ENCODE peak calls at places on chromosomes 5 and 9, in seven cellular contexts. Y is cardiac muscle cell; F is neural progenitor cell; I is CD8-positive, alpha-beta T cell; E is body of pancreas; X is epithelial cell of esophagus; Q is lung. U is an unnamed sample.

GRCh38 chr5:83802686-83803085 is 82.0 kb upstream of the HAPLN1 start:
- DNase-seq in E (no peak), F (no peak), Y (peak; percentile 17), Q (no peak), I (no peak), X (no peak), U (no peak)

GRCh38 chr5:15105799-15106393 is 234.3 kb upstream of the ANKH start:
- DNase-seq in Y (peak; percentile 71), I (no peak), Q (peak; percentile 40), X (peak; percentile 67), F (peak; percentile 72), E (peak; percentile 24), U (peak; percentile 7)

GRCh38 chr9:79023134-79023577 is 548.6 kb upstream of the TLE4 start:
- DNase-seq in E (no peak), I (no peak), Q (no peak), X (peak; percentile 91), Y (peak; percentile 69), F (no peak), U (no peak)

GRCh38 chr5:132485641-132486317 is 4.8 kb downstream of the IRF1 start:
- DNase-seq in Y (no peak), Q (no peak), X (no peak), E (no peak), I (no peak), F (no peak), U (no peak)

GRCh38 chr5:138706655-138707480 is 46.4 kb upstream of the CTNNA1 start:
- DNase-seq in Y (peak; percentile 92), I (no peak), X (peak; percentile 79), Q (no peak), E (no peak), F (no peak), U (no peak)

GRCh38 chr9:81389569-81389993 is 299.8 kb downstream of the TLE1 start:
- DNase-seq in E (peak; percentile 31), F (no peak), I (no peak), Y (peak; percentile 97), X (peak; percentile 97), Q (no peak), U (no peak)

GRCh38 chr5:74686962-74687751 is 2.1 kb downstream of the HEXB start:
- DNase-seq in X (no peak), F (no peak), E (no peak), I (no peak), Q (no peak), Y (no peak), U (no peak)

GRCh38 chr9:86682240-86682639 is 265.1 kb downstream of the GAS1 start:
- DNase-seq in F (no peak), Y (no peak), X (no peak), Q (no peak), E (no peak), I (no peak), U (no peak)

GRCh38 chr9:127438394-127438793 is 12.8 kb downstream of the RPL12 start:
- DNase-seq in F (no peak), Q (no peak), Y (no peak), E (no peak), I (no peak), X (no peak), U (no peak)

GRCh38 chr5:150219142-150219541 is 29.3 kb downstream of the SLC6A7 start:
- DNase-seq in I (no peak), Y (no peak), E (no peak), F (no peak), Q (no peak), X (peak; percentile 6), U (no peak)

GRCh38 chr5:66808663-66809062 is 212.5 kb downstream of the MAST4 start:
- DNase-seq in X (no peak), Y (no peak), E (no peak), I (no peak), Q (no peak), F (no peak), U (no peak)

GRCh38 chr9:87579761-87580626 is 82.3 kb downstream of the DAPK1 start:
- DNase-seq in X (no peak), Y (no peak), F (no peak), I (no peak), Q (no peak), E (no peak), U (no peak)

GRCh38 chr5:150339165-150339564 is 18.3 kb upstream of the TCOF1 start:
- DNase-seq in X (no peak), Q (no peak), I (no peak), Y (no peak), F (no peak), E (no peak), U (no peak)

GRCh38 chr5:177301503-177302165 is 1.9 kb downstream of the RAB24 start:
- DNase-seq in F (no peak), X (peak; percentile 99), I (no peak), Q (peak; percentile 77), E (peak; percentile 98), Y (no peak), U (no peak)

GRCh38 chr5:110458313-110458712 is 268.2 kb downstream of the TMEM232 start:
- DNase-seq in E (no peak), Q (no peak), Y (no peak), X (no peak), F (peak; percentile 4), I (no peak), U (no peak)

GRCh38 chr5:38423536-38424178 is 132.8 kb downstream of the LIFR start:
- DNase-seq in Y (no peak), E (no peak), Q (no peak), F (no peak), X (no peak), I (no peak), U (no peak)

GRCh38 chr9:76269789-76270188 is 124.4 kb downstream of the RFK start:
- DNase-seq in Q (no peak), X (peak; percentile 48), E (no peak), F (no peak), Y (peak; percentile 17), I (no peak), U (no peak)

GRCh38 chr9:87179556-87180340 is 232.4 kb upstream of the GAS1 start:
- DNase-seq in I (no peak), Y (no peak), F (no peak), Q (no peak), X (peak; percentile 80), E (no peak), U (no peak)

GRCh38 chr5:145350501-145350900 is 484.6 kb downstream of the PRELID2 start:
- DNase-seq in E (no peak), F (no peak), I (no peak), X (peak; percentile 96), Q (no peak), Y (peak; percentile 11), U (no peak)

GRCh38 chr5:177116631-177117373 is 16.8 kb upstream of the NSD1 start:
- DNase-seq in X (peak; percentile 72), I (peak; percentile 81), Q (peak; percentile 89), E (peak; percentile 87), Y (peak; percentile 95), F (peak; percentile 61), U (no peak)

DNA sequence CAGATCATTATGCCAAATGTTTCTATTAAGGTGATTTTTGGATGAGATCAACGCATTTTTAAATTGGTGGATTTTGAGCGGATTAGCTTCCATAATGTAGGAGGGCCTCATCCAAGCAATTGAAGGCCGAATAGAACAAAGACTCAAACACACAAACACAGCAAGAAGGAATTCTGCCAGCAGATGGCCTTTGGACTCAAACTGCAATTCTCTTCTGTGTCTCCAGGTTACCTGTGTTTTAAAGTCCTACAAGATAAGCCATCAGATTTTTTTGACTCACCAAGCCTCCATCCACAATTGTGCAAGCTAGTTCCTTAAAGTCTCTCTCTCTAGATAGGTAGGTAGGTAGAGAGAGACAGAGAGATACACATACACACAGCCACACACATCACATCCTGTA is 25.5 kb downstream of the CDH6 start:
- DNase-seq in Q (no peak), I (no peak), E (no peak), X (no peak), F (peak; percentile 18), Y (no peak), U (no peak)
- TF ChIP-seq CTCF in Q (no peak), I (no peak), E (no peak), X (no peak), F (peak; percentile 28), Y (no peak), U (no peak)

GRCh38 chr9:36136277-36136893 is at the start of gene GLIPR2:
- DNase-seq in I (peak; percentile 77), F (peak; percentile 80), Q (peak; percentile 80), Y (peak; percentile 79), X (peak; percentile 75), E (peak; percentile 66), U (no peak)

GRCh38 chr9:36134761-36135505 is 1.6 kb upstream of the GLIPR2 start:
- DNase-seq in X (no peak), I (no peak), Y (no peak), F (no peak), Q (no peak), E (no peak), U (no peak)

GRCh38 chr9:36128331-36128730 is 8.2 kb upstream of the GLIPR2 start:
- DNase-seq in F (no peak), E (no peak), X (no peak), I (no peak), Y (no peak), Q (no peak), U (no peak)

GRCh38 chr9:36135791-36136276 is 699 bp upstream of the GLIPR2 start:
- DNase-seq in X (peak; percentile 54), Y (no peak), E (no peak), Q (no peak), F (no peak), I (no peak), U (no peak)

GRCh38 chr9:36132081-36132480 is 4.5 kb upstream of the GLIPR2 start:
- DNase-seq in Y (peak; percentile 52), E (no peak), F (no peak), Q (no peak), X (peak; percentile 74), I (no peak), U (no peak)
- H3K4me3 ChIP-seq in Y (no peak overlapping the region), E (no peak overlapping the region), F (no peak overlapping the region), Q (no peak overlapping the region), X (no peak overlapping the region), I (no peak overlapping the region), U (no peak overlapping the region)

GRCh38 chr9:6055213-6055612 is 39.8 kb upstream of the RANBP6 start:
- DNase-seq in X (peak; percentile 98), Q (peak; percentile 71), F (peak; percentile 80), E (peak; percentile 74), Y (peak; percentile 98), I (peak; percentile 44), U (peak; percentile 80)
- TF ChIP-seq CTCF in X (peak; percentile 63), Q (peak; percentile 70), F (peak; percentile 69), E (peak; percentile 16), Y (peak; percentile 50), I (peak; percentile 40), U (peak; percentile 51)

GRCh38 chr9:109290385-109290784 is 30.5 kb downstream of the EPB41L4B start:
- DNase-seq in E (peak; percentile 50), Y (no peak), Q (no peak), F (no peak), X (no peak), I (no peak), U (no peak)
- H3K4me3 ChIP-seq in E (no peak overlapping the region), Y (no peak overlapping the region), Q (no peak overlapping the region), F (no peak overlapping the region), X (no peak overlapping the region), I (no peak overlapping the region), U (no peak overlapping the region)

DNA sequence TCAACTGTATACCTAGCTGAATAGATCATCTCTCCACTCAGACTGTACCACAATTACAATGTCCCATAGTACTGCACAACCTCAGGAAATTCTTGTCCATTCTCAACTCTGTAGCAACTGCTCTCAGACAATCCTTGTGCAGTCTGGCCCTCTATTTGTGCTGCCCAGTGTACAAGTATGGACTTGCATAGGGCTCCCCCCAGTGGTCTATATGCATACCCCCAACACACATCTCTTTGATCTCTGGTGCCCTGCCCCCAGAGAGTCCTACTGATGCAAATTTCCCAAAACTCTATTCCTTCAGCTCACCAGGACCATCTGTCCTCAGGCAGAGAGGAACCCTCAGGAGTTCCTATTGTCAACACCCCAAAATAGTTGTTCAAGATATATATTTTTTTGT is 205.3 kb downstream of the SLCO4C1 start:
- DNase-seq in Q (peak; percentile 29), F (peak; percentile 80), Y (no peak), X (peak; percentile 1), I (no peak), E (no peak), U (no peak)
- TF ChIP-seq CTCF in Q (no peak), F (peak; percentile 73), Y (no peak), X (peak; percentile 13), I (no peak), E (no peak), U (peak; percentile 51)